ENCODE peak calls at places on chromosomes 11 and 22, in seven cellular contexts. One of them, this sample, is unnamed.

GRCh38 chr11:132464939-132465338 is 1067.4 kb downstream of the OPCML start:
- DNase-seq in nephron progenitor cell: no peak
- DNase-seq in lower leg skin: no peak
- DNase-seq in body of pancreas: no peak
- DNase-seq in Caki2: no peak
- DNase-seq in stromal cell of bone marrow: no peak
- DNase-seq in hepatic stellate cell: no peak
- DNase-seq in this sample: no peak

GRCh38 chr22:46966846-46967245 is 204.4 kb downstream of the TBC1D22A start:
- DNase-seq in nephron progenitor cell: no peak
- DNase-seq in lower leg skin: peak; percentile 76
- DNase-seq in body of pancreas: no peak
- DNase-seq in Caki2: no peak
- DNase-seq in stromal cell of bone marrow: no peak
- DNase-seq in hepatic stellate cell: no peak
- DNase-seq in this sample: no peak

GRCh38 chr22:32918741-32919140 is 117.2 kb downstream of the TIMP3 start:
- DNase-seq in nephron progenitor cell: no peak
- DNase-seq in lower leg skin: no peak
- DNase-seq in body of pancreas: no peak
- DNase-seq in Caki2: no peak
- DNase-seq in stromal cell of bone marrow: no peak
- DNase-seq in hepatic stellate cell: no peak
- DNase-seq in this sample: no peak

GRCh38 chr11:45959851-45960250 is 37.4 kb downstream of the LARGE2 start:
- DNase-seq in nephron progenitor cell: no peak
- DNase-seq in lower leg skin: no peak
- DNase-seq in body of pancreas: no peak
- DNase-seq in Caki2: no peak
- DNase-seq in stromal cell of bone marrow: no peak
- DNase-seq in hepatic stellate cell: no peak
- DNase-seq in this sample: no peak

GRCh38 chr11:129208863-129209262 is 16.7 kb upstream of the ARHGAP32 start:
- DNase-seq in nephron progenitor cell: no peak
- DNase-seq in lower leg skin: no peak
- DNase-seq in body of pancreas: no peak
- DNase-seq in Caki2: no peak
- DNase-seq in stromal cell of bone marrow: no peak
- DNase-seq in hepatic stellate cell: no peak
- DNase-seq in this sample: peak; percentile 21

GRCh38 chr11:116517077-116517476 is 255.7 kb downstream of the BUD13 start:
- DNase-seq in nephron progenitor cell: no peak
- DNase-seq in lower leg skin: peak; percentile 34
- DNase-seq in body of pancreas: no peak
- DNase-seq in Caki2: no peak
- DNase-seq in stromal cell of bone marrow: no peak
- DNase-seq in hepatic stellate cell: no peak
- DNase-seq in this sample: no peak

GRCh38 chr22:35995772-35996171 is 32.9 kb downstream of the RBFOX2 start:
- DNase-seq in nephron progenitor cell: no peak
- DNase-seq in lower leg skin: peak; percentile 93
- DNase-seq in body of pancreas: peak; percentile 56
- DNase-seq in Caki2: no peak
- DNase-seq in stromal cell of bone marrow: peak; percentile 95
- DNase-seq in hepatic stellate cell: peak; percentile 67
- DNase-seq in this sample: no peak

GRCh38 chr11:6497069-6497839 is at the start of gene DNHD1:
- DNase-seq in nephron progenitor cell: no peak
- DNase-seq in lower leg skin: peak; percentile 69
- DNase-seq in body of pancreas: no peak
- DNase-seq in Caki2: no peak
- DNase-seq in stromal cell of bone marrow: no peak
- DNase-seq in hepatic stellate cell: no peak
- DNase-seq in this sample: no peak

GRCh38 chr11:9748361-9748970 is 84.6 kb downstream of the SWAP70 start:
- DNase-seq in nephron progenitor cell: no peak
- DNase-seq in lower leg skin: no peak
- DNase-seq in body of pancreas: peak; percentile 67
- DNase-seq in Caki2: peak; percentile 72
- DNase-seq in stromal cell of bone marrow: peak; percentile 71
- DNase-seq in hepatic stellate cell: peak; percentile 71
- DNase-seq in this sample: peak; percentile 70

GRCh38 chr11:1010006-1010405 is 26.5 kb downstream of the MUC6 start:
- DNase-seq in nephron progenitor cell: no peak
- DNase-seq in lower leg skin: no peak
- DNase-seq in body of pancreas: no peak
- DNase-seq in Caki2: no peak
- DNase-seq in stromal cell of bone marrow: no peak
- DNase-seq in hepatic stellate cell: no peak
- DNase-seq in this sample: no peak

GRCh38 chr22:31646186-31647019 is 15.6 kb downstream of the PISD start:
- DNase-seq in nephron progenitor cell: no peak
- DNase-seq in lower leg skin: no peak
- DNase-seq in body of pancreas: no peak
- DNase-seq in Caki2: peak; percentile 99
- DNase-seq in stromal cell of bone marrow: peak; percentile 72
- DNase-seq in hepatic stellate cell: peak; percentile 75
- DNase-seq in this sample: peak; percentile 91

GRCh38 chr11:80414766-80415165 is 973.9 kb upstream of the TENM4 start:
- DNase-seq in nephron progenitor cell: no peak
- DNase-seq in lower leg skin: no peak
- DNase-seq in body of pancreas: no peak
- DNase-seq in Caki2: no peak
- DNase-seq in stromal cell of bone marrow: no peak
- DNase-seq in hepatic stellate cell: no peak
- DNase-seq in this sample: peak; percentile 17

GRCh38 chr11:65316311-65316978 is 1.8 kb downstream of the CDC42EP2 start:
- DNase-seq in nephron progenitor cell: peak; percentile 25
- DNase-seq in lower leg skin: peak; percentile 93
- DNase-seq in body of pancreas: peak; percentile 51
- DNase-seq in Caki2: no peak
- DNase-seq in stromal cell of bone marrow: peak; percentile 94
- DNase-seq in hepatic stellate cell: no peak
- DNase-seq in this sample: no peak

GRCh38 chr11:19431059-19431398 is 190.3 kb upstream of the E2F8 start:
- DNase-seq in nephron progenitor cell: no peak
- DNase-seq in lower leg skin: no peak
- DNase-seq in body of pancreas: no peak
- DNase-seq in Caki2: no peak
- DNase-seq in stromal cell of bone marrow: no peak
- DNase-seq in hepatic stellate cell: no peak
- DNase-seq in this sample: no peak

GRCh38 chr11:119094816-119095065 is 6.9 kb downstream of the DPAGT1 start:
- DNase-seq in nephron progenitor cell: peak; percentile 67
- DNase-seq in lower leg skin: peak; percentile 95
- DNase-seq in body of pancreas: peak; percentile 92
- DNase-seq in Caki2: no peak
- DNase-seq in stromal cell of bone marrow: peak; percentile 59
- DNase-seq in hepatic stellate cell: peak; percentile 66
- DNase-seq in this sample: peak; percentile 87

GRCh38 chr11:34263462-34264186 is 94.2 kb downstream of the ABTB2 start:
- DNase-seq in nephron progenitor cell: no peak
- DNase-seq in lower leg skin: no peak
- DNase-seq in body of pancreas: peak; percentile 91
- DNase-seq in Caki2: peak; percentile 79
- DNase-seq in stromal cell of bone marrow: peak; percentile 42
- DNase-seq in hepatic stellate cell: no peak
- DNase-seq in this sample: no peak

GRCh38 chr11:134261000-134261399 is 7.6 kb downstream of the ACAD8 start:
- DNase-seq in nephron progenitor cell: no peak
- DNase-seq in lower leg skin: no peak
- DNase-seq in body of pancreas: no peak
- DNase-seq in Caki2: no peak
- DNase-seq in stromal cell of bone marrow: no peak
- DNase-seq in hepatic stellate cell: no peak
- DNase-seq in this sample: no peak

GRCh38 chr11:9320047-9320446 is 5.7 kb upstream of the TMEM41B start:
- DNase-seq in nephron progenitor cell: no peak
- DNase-seq in lower leg skin: no peak
- DNase-seq in body of pancreas: no peak
- DNase-seq in Caki2: no peak
- DNase-seq in stromal cell of bone marrow: no peak
- DNase-seq in hepatic stellate cell: no peak
- DNase-seq in this sample: no peak

GRCh38 chr11:66228521-66228920 is 39.9 kb upstream of the RAB1B start:
- DNase-seq in nephron progenitor cell: no peak
- DNase-seq in lower leg skin: no peak
- DNase-seq in body of pancreas: peak; percentile 72
- DNase-seq in Caki2: no peak
- DNase-seq in stromal cell of bone marrow: no peak
- DNase-seq in hepatic stellate cell: no peak
- DNase-seq in this sample: no peak

GRCh38 chr22:29938285-29938693 is 55.3 kb downstream of the MTMR3 start:
- DNase-seq in nephron progenitor cell: no peak
- DNase-seq in lower leg skin: no peak
- DNase-seq in body of pancreas: no peak
- DNase-seq in Caki2: peak; percentile 33
- DNase-seq in stromal cell of bone marrow: no peak
- DNase-seq in hepatic stellate cell: no peak
- DNase-seq in this sample: no peak

GRCh38 chr22:46054091-46054877 is 77.3 kb upstream of the WNT7B start:
- DNase-seq in nephron progenitor cell: no peak
- DNase-seq in lower leg skin: peak; percentile 94
- DNase-seq in body of pancreas: peak; percentile 77
- DNase-seq in Caki2: peak; percentile 82
- DNase-seq in stromal cell of bone marrow: peak; percentile 79
- DNase-seq in hepatic stellate cell: peak; percentile 90
- DNase-seq in this sample: peak; percentile 83

GRCh38 chr11:2383823-2384722 is 7.0 kb downstream of the CD81 start:
- DNase-seq in nephron progenitor cell: no peak
- DNase-seq in lower leg skin: no peak
- DNase-seq in body of pancreas: peak; percentile 51
- DNase-seq in Caki2: peak; percentile 13
- DNase-seq in stromal cell of bone marrow: no peak
- DNase-seq in hepatic stellate cell: no peak
- DNase-seq in this sample: no peak

GRCh38 chr11:68412593-68413475 is 47.7 kb upstream of the PPP6R3 start:
- DNase-seq in nephron progenitor cell: no peak
- DNase-seq in lower leg skin: peak; percentile 92
- DNase-seq in body of pancreas: peak; percentile 67
- DNase-seq in Caki2: no peak
- DNase-seq in stromal cell of bone marrow: peak; percentile 22
- DNase-seq in hepatic stellate cell: no peak
- DNase-seq in this sample: no peak

GRCh38 chr22:46592390-46592872 is 27.8 kb upstream of the GRAMD4 start:
- DNase-seq in nephron progenitor cell: no peak
- DNase-seq in lower leg skin: peak; percentile 88
- DNase-seq in body of pancreas: peak; percentile 70
- DNase-seq in Caki2: peak; percentile 36
- DNase-seq in stromal cell of bone marrow: peak; percentile 63
- DNase-seq in hepatic stellate cell: no peak
- DNase-seq in this sample: peak; percentile 84

GRCh38 chr22:28230682-28231081 is 311.6 kb upstream of the PITPNB start:
- DNase-seq in nephron progenitor cell: no peak
- DNase-seq in lower leg skin: no peak
- DNase-seq in body of pancreas: no peak
- DNase-seq in Caki2: no peak
- DNase-seq in stromal cell of bone marrow: no peak
- DNase-seq in hepatic stellate cell: no peak
- DNase-seq in this sample: no peak

GRCh38 chr11:47437746-47438418 is 11.1 kb downstream of the RAPSN start:
- DNase-seq in nephron progenitor cell: no peak
- DNase-seq in lower leg skin: no peak
- DNase-seq in body of pancreas: peak; percentile 64
- DNase-seq in Caki2: no peak
- DNase-seq in stromal cell of bone marrow: no peak
- DNase-seq in hepatic stellate cell: no peak
- DNase-seq in this sample: no peak

GRCh38 chr11:2511421-2512369 is 66.9 kb downstream of the KCNQ1 start:
- DNase-seq in nephron progenitor cell: no peak
- DNase-seq in lower leg skin: peak; percentile 83
- DNase-seq in body of pancreas: no peak
- DNase-seq in Caki2: no peak
- DNase-seq in stromal cell of bone marrow: no peak
- DNase-seq in hepatic stellate cell: peak; percentile 4
- DNase-seq in this sample: no peak

GRCh38 chr22:20992056-20992442 is 9.9 kb downstream of the THAP7 start:
- DNase-seq in nephron progenitor cell: no peak
- DNase-seq in lower leg skin: no peak
- DNase-seq in body of pancreas: no peak
- DNase-seq in Caki2: no peak
- DNase-seq in stromal cell of bone marrow: no peak
- DNase-seq in hepatic stellate cell: no peak
- DNase-seq in this sample: no peak

GRCh38 chr11:94785509-94785908 is 17.4 kb downstream of the AMOTL1 start:
- DNase-seq in nephron progenitor cell: no peak
- DNase-seq in lower leg skin: no peak
- DNase-seq in body of pancreas: no peak
- DNase-seq in Caki2: no peak
- DNase-seq in stromal cell of bone marrow: no peak
- DNase-seq in hepatic stellate cell: no peak
- DNase-seq in this sample: no peak

GRCh38 chr22:17264321-17265052 is 45.3 kb upstream of the ADA2 start:
- DNase-seq in nephron progenitor cell: peak; percentile 65
- DNase-seq in lower leg skin: no peak
- DNase-seq in body of pancreas: no peak
- DNase-seq in Caki2: no peak
- DNase-seq in stromal cell of bone marrow: no peak
- DNase-seq in hepatic stellate cell: no peak
- DNase-seq in this sample: peak; percentile 64

GRCh38 chr11:59573216-59573615 is 42.4 kb downstream of the OSBP start:
- DNase-seq in nephron progenitor cell: no peak
- DNase-seq in lower leg skin: no peak
- DNase-seq in body of pancreas: no peak
- DNase-seq in Caki2: peak; percentile 32
- DNase-seq in stromal cell of bone marrow: peak; percentile 73
- DNase-seq in hepatic stellate cell: peak; percentile 67
- DNase-seq in this sample: peak; percentile 92

GRCh38 chr11:112013501-112014164 is 11.6 kb upstream of the DLAT start:
- DNase-seq in nephron progenitor cell: no peak
- DNase-seq in lower leg skin: no peak
- DNase-seq in body of pancreas: no peak
- DNase-seq in Caki2: no peak
- DNase-seq in stromal cell of bone marrow: no peak
- DNase-seq in hepatic stellate cell: no peak
- DNase-seq in this sample: no peak

GRCh38 chr11:14927146-14927545 is 35.1 kb upstream of the CYP2R1 start:
- DNase-seq in nephron progenitor cell: no peak
- DNase-seq in lower leg skin: no peak
- DNase-seq in body of pancreas: no peak
- DNase-seq in Caki2: peak; percentile 31
- DNase-seq in stromal cell of bone marrow: no peak
- DNase-seq in hepatic stellate cell: no peak
- DNase-seq in this sample: no peak

GRCh38 chr11:104256525-104256924 is 92.6 kb upstream of the PDGFD start:
- DNase-seq in nephron progenitor cell: no peak
- DNase-seq in lower leg skin: no peak
- DNase-seq in body of pancreas: no peak
- DNase-seq in Caki2: no peak
- DNase-seq in stromal cell of bone marrow: no peak
- DNase-seq in hepatic stellate cell: no peak
- DNase-seq in this sample: peak; percentile 10

GRCh38 chr11:108394744-108395284 is 72.5 kb downstream of the C11orf65 start:
- DNase-seq in nephron progenitor cell: no peak
- DNase-seq in lower leg skin: no peak
- DNase-seq in body of pancreas: no peak
- DNase-seq in Caki2: no peak
- DNase-seq in stromal cell of bone marrow: no peak
- DNase-seq in hepatic stellate cell: no peak
- DNase-seq in this sample: no peak

GRCh38 chr11:824292-824880 is 3.3 kb upstream of the CRACR2B start:
- DNase-seq in nephron progenitor cell: no peak
- DNase-seq in lower leg skin: no peak
- DNase-seq in body of pancreas: peak; percentile 92
- DNase-seq in Caki2: no peak
- DNase-seq in stromal cell of bone marrow: no peak
- DNase-seq in hepatic stellate cell: no peak
- DNase-seq in this sample: no peak

GRCh38 chr11:67673358-67673757 is 1.1 kb downstream of the ALDH3B2 start:
- DNase-seq in nephron progenitor cell: no peak
- DNase-seq in lower leg skin: peak; percentile 82
- DNase-seq in body of pancreas: no peak
- DNase-seq in Caki2: no peak
- DNase-seq in stromal cell of bone marrow: no peak
- DNase-seq in hepatic stellate cell: no peak
- DNase-seq in this sample: no peak

GRCh38 chr22:42595434-42595833 is 19.2 kb downstream of the POLDIP3 start:
- DNase-seq in nephron progenitor cell: no peak
- DNase-seq in lower leg skin: no peak
- DNase-seq in body of pancreas: no peak
- DNase-seq in Caki2: no peak
- DNase-seq in stromal cell of bone marrow: no peak
- DNase-seq in hepatic stellate cell: no peak
- DNase-seq in this sample: peak; percentile 77